ENCODE peak calls at places on chromosome 20, in seven cellular contexts. One of them, this sample, is unnamed.

GRCh38 chr20:34215711-34216381 is 25.4 kb upstream of the ASIP start:
- DNase-seq in H54: peak
- DNase-seq in T-helper 22 cell: no peak
- DNase-seq in NCI-H1092 treated with DMSO at 0.1 percent for 48 hours: peak
- DNase-seq in activated T-cell treated with anti-CD3 and anti-CD28 coated beads for 1 hour: peak
- DNase-seq in SW480: peak
- DNase-seq in activated naive CD4-positive, alpha-beta T cell treated with anti-CD3 and anti-CD28 coated beads, Interleukin-2, amount 50 U/mL, for 72 hours: peak
- DNase-seq in this sample: peak

GRCh38 chr20:49792006-49792405 is 20.6 kb upstream of the SLC9A8 start:
- DNase-seq in activated T-cell treated with anti-CD3 and anti-CD28 coated beads for 1 hour: no peak
- DNase-seq in H54: no peak
- DNase-seq in T-helper 22 cell: no peak
- DNase-seq in NCI-H1092 treated with DMSO at 0.1 percent for 48 hours: no peak
- DNase-seq in activated naive CD4-positive, alpha-beta T cell treated with anti-CD3 and anti-CD28 coated beads, Interleukin-2, amount 50 U/mL, for 72 hours: no peak
- DNase-seq in SW480: no peak
- DNase-seq in this sample: no peak

GRCh38 chr20:40945754-40946451 is 82.7 kb upstream of the TOP1 start:
- DNase-seq in SW480: peak
- DNase-seq in T-helper 22 cell: no peak
- DNase-seq in NCI-H1092 treated with DMSO at 0.1 percent for 48 hours: peak
- DNase-seq in H54: peak
- DNase-seq in activated naive CD4-positive, alpha-beta T cell treated with anti-CD3 and anti-CD28 coated beads, Interleukin-2, amount 50 U/mL, for 72 hours: no peak
- DNase-seq in activated T-cell treated with anti-CD3 and anti-CD28 coated beads for 1 hour: no peak
- DNase-seq in this sample: peak

GRCh38 chr20:59850018-59850641 is 83.3 kb downstream of the SYCP2 start:
- DNase-seq in T-helper 22 cell: no peak
- DNase-seq in H54: no peak
- DNase-seq in SW480: peak
- DNase-seq in NCI-H1092 treated with DMSO at 0.1 percent for 48 hours: peak
- DNase-seq in activated T-cell treated with anti-CD3 and anti-CD28 coated beads for 1 hour: no peak
- DNase-seq in activated naive CD4-positive, alpha-beta T cell treated with anti-CD3 and anti-CD28 coated beads, Interleukin-2, amount 50 U/mL, for 72 hours: no peak
- DNase-seq in this sample: peak

GRCh38 chr20:45510242-45510862 is 5.1 kb downstream of the SPINT3 start:
- DNase-seq in T-helper 22 cell: no peak
- DNase-seq in SW480: no peak
- DNase-seq in NCI-H1092 treated with DMSO at 0.1 percent for 48 hours: no peak
- DNase-seq in activated T-cell treated with anti-CD3 and anti-CD28 coated beads for 1 hour: no peak
- DNase-seq in H54: no peak
- DNase-seq in activated naive CD4-positive, alpha-beta T cell treated with anti-CD3 and anti-CD28 coated beads, Interleukin-2, amount 50 U/mL, for 72 hours: no peak
- DNase-seq in this sample: no peak

GRCh38 chr20:22905667-22906066 is 129.4 kb upstream of the SSTR4 start:
- DNase-seq in NCI-H1092 treated with DMSO at 0.1 percent for 48 hours: no peak
- DNase-seq in SW480: no peak
- DNase-seq in T-helper 22 cell: no peak
- DNase-seq in H54: no peak
- DNase-seq in activated naive CD4-positive, alpha-beta T cell treated with anti-CD3 and anti-CD28 coated beads, Interleukin-2, amount 50 U/mL, for 72 hours: no peak
- DNase-seq in activated T-cell treated with anti-CD3 and anti-CD28 coated beads for 1 hour: no peak
- DNase-seq in this sample: no peak

GRCh38 chr20:62088258-62089127 is 22.8 kb upstream of the TAF4 start:
- DNase-seq in activated naive CD4-positive, alpha-beta T cell treated with anti-CD3 and anti-CD28 coated beads, Interleukin-2, amount 50 U/mL, for 72 hours: no peak
- DNase-seq in H54: peak
- DNase-seq in SW480: peak
- DNase-seq in NCI-H1092 treated with DMSO at 0.1 percent for 48 hours: no peak
- DNase-seq in T-helper 22 cell: no peak
- DNase-seq in activated T-cell treated with anti-CD3 and anti-CD28 coated beads for 1 hour: no peak
- DNase-seq in this sample: no peak

GRCh38 chr20:22384978-22385377 is 199.4 kb downstream of the FOXA2 start:
- DNase-seq in NCI-H1092 treated with DMSO at 0.1 percent for 48 hours: no peak
- DNase-seq in activated naive CD4-positive, alpha-beta T cell treated with anti-CD3 and anti-CD28 coated beads, Interleukin-2, amount 50 U/mL, for 72 hours: no peak
- DNase-seq in T-helper 22 cell: no peak
- DNase-seq in H54: no peak
- DNase-seq in activated T-cell treated with anti-CD3 and anti-CD28 coated beads for 1 hour: no peak
- DNase-seq in SW480: no peak
- DNase-seq in this sample: no peak

GRCh38 chr20:25018841-25019240 is 26.3 kb upstream of the APMAP start:
- DNase-seq in activated naive CD4-positive, alpha-beta T cell treated with anti-CD3 and anti-CD28 coated beads, Interleukin-2, amount 50 U/mL, for 72 hours: no peak
- DNase-seq in NCI-H1092 treated with DMSO at 0.1 percent for 48 hours: no peak
- DNase-seq in activated T-cell treated with anti-CD3 and anti-CD28 coated beads for 1 hour: no peak
- DNase-seq in T-helper 22 cell: no peak
- DNase-seq in SW480: no peak
- DNase-seq in H54: no peak
- DNase-seq in this sample: no peak

GRCh38 chr20:19026901-19027644 is 185.4 kb upstream of the SLC24A3 start:
- DNase-seq in activated naive CD4-positive, alpha-beta T cell treated with anti-CD3 and anti-CD28 coated beads, Interleukin-2, amount 50 U/mL, for 72 hours: no peak
- DNase-seq in H54: no peak
- DNase-seq in activated T-cell treated with anti-CD3 and anti-CD28 coated beads for 1 hour: no peak
- DNase-seq in T-helper 22 cell: no peak
- DNase-seq in SW480: no peak
- DNase-seq in NCI-H1092 treated with DMSO at 0.1 percent for 48 hours: no peak
- DNase-seq in this sample: no peak

GRCh38 chr20:33947709-33948295 is 45.9 kb upstream of the RALY start:
- DNase-seq in SW480: peak
- DNase-seq in activated naive CD4-positive, alpha-beta T cell treated with anti-CD3 and anti-CD28 coated beads, Interleukin-2, amount 50 U/mL, for 72 hours: peak
- DNase-seq in T-helper 22 cell: no peak
- DNase-seq in NCI-H1092 treated with DMSO at 0.1 percent for 48 hours: no peak
- DNase-seq in activated T-cell treated with anti-CD3 and anti-CD28 coated beads for 1 hour: peak
- DNase-seq in H54: peak
- DNase-seq in this sample: no peak

GRCh38 chr20:479487-479886 is 17.2 kb upstream of the TBC1D20 start:
- DNase-seq in H54: no peak
- DNase-seq in NCI-H1092 treated with DMSO at 0.1 percent for 48 hours: no peak
- DNase-seq in SW480: no peak
- DNase-seq in activated T-cell treated with anti-CD3 and anti-CD28 coated beads for 1 hour: no peak
- DNase-seq in T-helper 22 cell: no peak
- DNase-seq in activated naive CD4-positive, alpha-beta T cell treated with anti-CD3 and anti-CD28 coated beads, Interleukin-2, amount 50 U/mL, for 72 hours: no peak
- DNase-seq in this sample: no peak

GRCh38 chr20:53708129-53708968 is 114.7 kb upstream of the ZNF217 start:
- DNase-seq in H54: no peak
- DNase-seq in activated naive CD4-positive, alpha-beta T cell treated with anti-CD3 and anti-CD28 coated beads, Interleukin-2, amount 50 U/mL, for 72 hours: peak
- DNase-seq in activated T-cell treated with anti-CD3 and anti-CD28 coated beads for 1 hour: no peak
- DNase-seq in T-helper 22 cell: no peak
- DNase-seq in NCI-H1092 treated with DMSO at 0.1 percent for 48 hours: no peak
- DNase-seq in SW480: peak
- DNase-seq in this sample: no peak

GRCh38 chr20:4998160-4998651 is 3.1 kb downstream of the SLC23A2 start:
- DNase-seq in H54: no peak
- DNase-seq in NCI-H1092 treated with DMSO at 0.1 percent for 48 hours: no peak
- DNase-seq in T-helper 22 cell: no peak
- DNase-seq in activated naive CD4-positive, alpha-beta T cell treated with anti-CD3 and anti-CD28 coated beads, Interleukin-2, amount 50 U/mL, for 72 hours: no peak
- DNase-seq in activated T-cell treated with anti-CD3 and anti-CD28 coated beads for 1 hour: no peak
- DNase-seq in SW480: no peak
- DNase-seq in this sample: no peak

GRCh38 chr20:61737812-61738443 is 327.8 kb downstream of the TAF4 start:
- DNase-seq in H54: no peak
- DNase-seq in activated naive CD4-positive, alpha-beta T cell treated with anti-CD3 and anti-CD28 coated beads, Interleukin-2, amount 50 U/mL, for 72 hours: no peak
- DNase-seq in SW480: no peak
- DNase-seq in NCI-H1092 treated with DMSO at 0.1 percent for 48 hours: no peak
- DNase-seq in T-helper 22 cell: no peak
- DNase-seq in activated T-cell treated with anti-CD3 and anti-CD28 coated beads for 1 hour: no peak
- DNase-seq in this sample: no peak

GRCh38 chr20:60630609-60631008 is 621.5 kb upstream of the CDH4 start:
- DNase-seq in activated naive CD4-positive, alpha-beta T cell treated with anti-CD3 and anti-CD28 coated beads, Interleukin-2, amount 50 U/mL, for 72 hours: no peak
- DNase-seq in T-helper 22 cell: no peak
- DNase-seq in NCI-H1092 treated with DMSO at 0.1 percent for 48 hours: peak
- DNase-seq in SW480: peak
- DNase-seq in activated T-cell treated with anti-CD3 and anti-CD28 coated beads for 1 hour: no peak
- DNase-seq in H54: no peak
- DNase-seq in this sample: peak

GRCh38 chr20:59006167-59006863 is 739 bp downstream of the CTSZ start:
- DNase-seq in NCI-H1092 treated with DMSO at 0.1 percent for 48 hours: no peak
- DNase-seq in SW480: no peak
- DNase-seq in activated naive CD4-positive, alpha-beta T cell treated with anti-CD3 and anti-CD28 coated beads, Interleukin-2, amount 50 U/mL, for 72 hours: no peak
- DNase-seq in H54: peak
- DNase-seq in T-helper 22 cell: no peak
- DNase-seq in activated T-cell treated with anti-CD3 and anti-CD28 coated beads for 1 hour: no peak
- DNase-seq in this sample: no peak

GRCh38 chr20:49167811-49168507 is 20.2 kb downstream of the STAU1 start:
- DNase-seq in SW480: no peak
- DNase-seq in H54: no peak
- DNase-seq in T-helper 22 cell: no peak
- DNase-seq in NCI-H1092 treated with DMSO at 0.1 percent for 48 hours: no peak
- DNase-seq in activated naive CD4-positive, alpha-beta T cell treated with anti-CD3 and anti-CD28 coated beads, Interleukin-2, amount 50 U/mL, for 72 hours: no peak
- DNase-seq in activated T-cell treated with anti-CD3 and anti-CD28 coated beads for 1 hour: no peak
- DNase-seq in this sample: peak

GRCh38 chr20:53926428-53927028 is 143.9 kb downstream of the BCAS1 start:
- DNase-seq in H54: peak
- DNase-seq in SW480: peak
- DNase-seq in activated naive CD4-positive, alpha-beta T cell treated with anti-CD3 and anti-CD28 coated beads, Interleukin-2, amount 50 U/mL, for 72 hours: no peak
- DNase-seq in NCI-H1092 treated with DMSO at 0.1 percent for 48 hours: no peak
- DNase-seq in activated T-cell treated with anti-CD3 and anti-CD28 coated beads for 1 hour: no peak
- DNase-seq in T-helper 22 cell: no peak
- DNase-seq in this sample: no peak

GRCh38 chr20:3080939-3081388 is 3.6 kb downstream of the AVP start:
- DNase-seq in T-helper 22 cell: no peak
- DNase-seq in SW480: no peak
- DNase-seq in NCI-H1092 treated with DMSO at 0.1 percent for 48 hours: no peak
- DNase-seq in activated T-cell treated with anti-CD3 and anti-CD28 coated beads for 1 hour: no peak
- DNase-seq in activated naive CD4-positive, alpha-beta T cell treated with anti-CD3 and anti-CD28 coated beads, Interleukin-2, amount 50 U/mL, for 72 hours: no peak
- DNase-seq in H54: peak
- DNase-seq in this sample: no peak

GRCh38 chr20:62922451-62922921 is 3.8 kb downstream of the DIDO1 start:
- DNase-seq in T-helper 22 cell: peak
- DNase-seq in SW480: no peak
- DNase-seq in NCI-H1092 treated with DMSO at 0.1 percent for 48 hours: no peak
- DNase-seq in activated naive CD4-positive, alpha-beta T cell treated with anti-CD3 and anti-CD28 coated beads, Interleukin-2, amount 50 U/mL, for 72 hours: no peak
- DNase-seq in activated T-cell treated with anti-CD3 and anti-CD28 coated beads for 1 hour: peak
- DNase-seq in H54: no peak
- DNase-seq in this sample: no peak

GRCh38 chr20:36572701-36573102 is 695 bp upstream of the TGIF2 start:
- DNase-seq in activated naive CD4-positive, alpha-beta T cell treated with anti-CD3 and anti-CD28 coated beads, Interleukin-2, amount 50 U/mL, for 72 hours: peak
- DNase-seq in SW480: peak
- DNase-seq in T-helper 22 cell: peak
- DNase-seq in activated T-cell treated with anti-CD3 and anti-CD28 coated beads for 1 hour: peak
- DNase-seq in H54: no peak
- DNase-seq in NCI-H1092 treated with DMSO at 0.1 percent for 48 hours: no peak
- DNase-seq in this sample: no peak

GRCh38 chr20:35120012-35120701 is 27.0 kb downstream of the EDEM2 start:
- DNase-seq in SW480: no peak
- DNase-seq in activated naive CD4-positive, alpha-beta T cell treated with anti-CD3 and anti-CD28 coated beads, Interleukin-2, amount 50 U/mL, for 72 hours: no peak
- DNase-seq in T-helper 22 cell: no peak
- DNase-seq in activated T-cell treated with anti-CD3 and anti-CD28 coated beads for 1 hour: no peak
- DNase-seq in NCI-H1092 treated with DMSO at 0.1 percent for 48 hours: no peak
- DNase-seq in H54: no peak
- DNase-seq in this sample: no peak

GRCh38 chr20:51036827-51037229 is 13.9 kb upstream of the KCNG1 start:
- DNase-seq in activated naive CD4-positive, alpha-beta T cell treated with anti-CD3 and anti-CD28 coated beads, Interleukin-2, amount 50 U/mL, for 72 hours: no peak
- DNase-seq in activated T-cell treated with anti-CD3 and anti-CD28 coated beads for 1 hour: no peak
- DNase-seq in H54: no peak
- DNase-seq in SW480: peak
- DNase-seq in T-helper 22 cell: no peak
- DNase-seq in NCI-H1092 treated with DMSO at 0.1 percent for 48 hours: no peak
- DNase-seq in this sample: no peak

GRCh38 chr20:25483431-25484132 is 76.1 kb downstream of the GINS1 start:
- DNase-seq in activated naive CD4-positive, alpha-beta T cell treated with anti-CD3 and anti-CD28 coated beads, Interleukin-2, amount 50 U/mL, for 72 hours: no peak
- DNase-seq in T-helper 22 cell: no peak
- DNase-seq in NCI-H1092 treated with DMSO at 0.1 percent for 48 hours: no peak
- DNase-seq in H54: no peak
- DNase-seq in SW480: no peak
- DNase-seq in activated T-cell treated with anti-CD3 and anti-CD28 coated beads for 1 hour: no peak
- DNase-seq in this sample: no peak

GRCh38 chr20:61965606-61966491 is 99.8 kb downstream of the TAF4 start:
- DNase-seq in T-helper 22 cell: no peak
- DNase-seq in SW480: no peak
- DNase-seq in activated T-cell treated with anti-CD3 and anti-CD28 coated beads for 1 hour: no peak
- DNase-seq in activated naive CD4-positive, alpha-beta T cell treated with anti-CD3 and anti-CD28 coated beads, Interleukin-2, amount 50 U/mL, for 72 hours: no peak
- DNase-seq in NCI-H1092 treated with DMSO at 0.1 percent for 48 hours: no peak
- DNase-seq in H54: no peak
- DNase-seq in this sample: no peak

GRCh38 chr20:8523684-8524083 is 391.6 kb downstream of the PLCB1 start:
- DNase-seq in activated naive CD4-positive, alpha-beta T cell treated with anti-CD3 and anti-CD28 coated beads, Interleukin-2, amount 50 U/mL, for 72 hours: no peak
- DNase-seq in activated T-cell treated with anti-CD3 and anti-CD28 coated beads for 1 hour: no peak
- DNase-seq in T-helper 22 cell: no peak
- DNase-seq in SW480: no peak
- DNase-seq in NCI-H1092 treated with DMSO at 0.1 percent for 48 hours: peak
- DNase-seq in H54: no peak
- DNase-seq in this sample: no peak

GRCh38 chr20:37225146-37225545 is 36.5 kb downstream of the GHRH start:
- DNase-seq in H54: no peak
- DNase-seq in SW480: no peak
- DNase-seq in T-helper 22 cell: no peak
- DNase-seq in NCI-H1092 treated with DMSO at 0.1 percent for 48 hours: no peak
- DNase-seq in activated T-cell treated with anti-CD3 and anti-CD28 coated beads for 1 hour: no peak
- DNase-seq in activated naive CD4-positive, alpha-beta T cell treated with anti-CD3 and anti-CD28 coated beads, Interleukin-2, amount 50 U/mL, for 72 hours: no peak
- DNase-seq in this sample: no peak

GRCh38 chr20:47320990-47321805 is 35.3 kb downstream of the ZMYND8 start:
- DNase-seq in activated naive CD4-positive, alpha-beta T cell treated with anti-CD3 and anti-CD28 coated beads, Interleukin-2, amount 50 U/mL, for 72 hours: no peak
- DNase-seq in T-helper 22 cell: no peak
- DNase-seq in NCI-H1092 treated with DMSO at 0.1 percent for 48 hours: no peak
- DNase-seq in activated T-cell treated with anti-CD3 and anti-CD28 coated beads for 1 hour: no peak
- DNase-seq in H54: no peak
- DNase-seq in SW480: peak
- DNase-seq in this sample: no peak

GRCh38 chr20:33415948-33416347 is 14.6 kb upstream of the CDK5RAP1 start:
- DNase-seq in activated T-cell treated with anti-CD3 and anti-CD28 coated beads for 1 hour: no peak
- DNase-seq in H54: no peak
- DNase-seq in SW480: peak
- DNase-seq in NCI-H1092 treated with DMSO at 0.1 percent for 48 hours: no peak
- DNase-seq in activated naive CD4-positive, alpha-beta T cell treated with anti-CD3 and anti-CD28 coated beads, Interleukin-2, amount 50 U/mL, for 72 hours: no peak
- DNase-seq in T-helper 22 cell: no peak
- DNase-seq in this sample: no peak